ENCODE peak calls at places on chromosomes 3 and 15, in nine cellular contexts. G is DND-41, A is heart left ventricle, B is small intestine, N is body of pancreas, O is heart right ventricle, F is lower lobe of right lung, U is IMR-90, J is aorta. Z is an unnamed sample. For H3K4me1 and H3K27me3, the result is how much of the 10 kb centered on the place peaks cover.

GRCh38 chr15:63277893-63278505 is 594 bp downstream of the APH1B start:
- DNase-seq in G (no peak), A (no peak), B (no peak), N (peak), O (no peak), F (no peak), U (no peak), J (no peak), Z (no peak)

GRCh38 chr3:194387926-194388418 is 11.1 kb downstream of the GP5 start:
- DNase-seq in G (no peak), A (no peak), B (no peak), N (no peak), O (no peak), F (no peak), U (no peak), J (no peak), Z (no peak)

GRCh38 chr3:97838393-97838792 is 16.6 kb downstream of the CRYBG3 start:
- DNase-seq in G (no peak), A (no peak), B (no peak), N (no peak), O (no peak), F (no peak), U (no peak), J (no peak), Z (no peak)

GRCh38 chr15:65993226-65993625 is 123.9 kb downstream of the RAB11A start:
- DNase-seq in G (no peak), A (no peak), B (no peak), N (no peak), O (no peak), F (no peak), U (no peak), J (no peak), Z (no peak)

GRCh38 chr15:39530446-39531342 is 50.2 kb upstream of the THBS1 start:
- DNase-seq in G (no peak), A (no peak), B (no peak), N (peak), O (no peak), F (no peak), U (peak), J (no peak), Z (no peak)

GRCh38 chr3:22582291-22582690 is 620.8 kb upstream of the UBE2E2 start:
- DNase-seq in G (no peak), A (no peak), B (no peak), N (no peak), O (no peak), F (no peak), U (no peak), J (no peak), Z (no peak)

GRCh38 chr15:40867200-40867599 is 6.8 kb downstream of the RHOV start:
- DNase-seq in G (no peak), A (no peak), B (no peak), N (no peak), O (no peak), F (no peak), U (no peak), J (no peak), Z (no peak)

GRCh38 chr3:65951836-65952505 is 86.7 kb downstream of the MAGI1 start:
- DNase-seq in G (no peak), A (no peak), B (no peak), N (no peak), O (no peak), F (no peak), U (peak), J (no peak), Z (no peak)

GRCh38 chr3:80232760-80233159 is 465.0 kb upstream of the ROBO1 start:
- DNase-seq in G (no peak), A (no peak), B (no peak), N (no peak), O (no peak), F (no peak), U (peak), J (no peak), Z (no peak)

GRCh38 chr15:68635142-68635541 is 56.3 kb downstream of the CORO2B start:
- DNase-seq in G (no peak), A (no peak), B (no peak), N (no peak), O (peak), F (no peak), U (no peak), J (no peak), Z (no peak)

GRCh38 chr3:131163-131889 is 65.2 kb upstream of the CHL1 start:
- DNase-seq in G (no peak), A (no peak), B (no peak), N (no peak), O (peak), F (no peak), U (no peak), J (no peak), Z (no peak)

GRCh38 chr15:68367226-68367625 is 64.7 kb downstream of the ITGA11 start:
- DNase-seq in G (no peak), A (no peak), B (no peak), N (no peak), O (no peak), F (no peak), U (no peak), J (no peak), Z (no peak)

GRCh38 chr15:64740361-64741170 is 34.8 kb downstream of the RBPMS2 start:
- DNase-seq in G (no peak), A (peak), B (peak), N (peak), O (peak), F (peak), U (peak), J (no peak), Z (no peak)

GRCh38 chr3:71055602-71056001 is 527.9 kb downstream of the FOXP1 start:
- DNase-seq in G (no peak), A (no peak), B (no peak), N (no peak), O (no peak), F (no peak), U (peak), J (no peak), Z (no peak)

GRCh38 chr3:14757153-14757700 is 61.5 kb upstream of the FGD5 start:
- DNase-seq in G (no peak), A (no peak), B (no peak), N (no peak), O (no peak), F (no peak), U (no peak), J (no peak), Z (no peak)

GRCh38 chr3:173019378-173019777 is 121.7 kb downstream of the SPATA16 start:
- DNase-seq in G (no peak), A (no peak), B (no peak), N (no peak), O (no peak), F (no peak), U (no peak), J (no peak), Z (no peak)

GRCh38 chr3:64143399-64144130 is 81.7 kb downstream of the PRICKLE2 start:
- DNase-seq in G (no peak), A (no peak), B (peak), N (peak), O (no peak), F (no peak), U (peak), J (no peak), Z (no peak)

GRCh38 chr15:25673351-25673750 is 189.8 kb downstream of the ATP10A start:
- DNase-seq in G (no peak), A (no peak), B (no peak), N (no peak), O (no peak), F (no peak), U (no peak), J (no peak), Z (no peak)

GRCh38 chr3:116002240-116002639 is 378.9 kb downstream of the GAP43 start:
- DNase-seq in G (no peak), A (no peak), B (no peak), N (no peak), O (no peak), F (no peak), U (no peak), J (no peak), Z (no peak)

GRCh38 chr3:127741246-127741645 is 68.5 kb downstream of the ABTB1 start:
- DNase-seq in G (no peak), A (no peak), B (no peak), N (no peak), O (no peak), F (no peak), U (no peak), J (no peak), Z (no peak)
- H3K27ac ChIP-seq in G (no peak), A (peak), B (no peak), N (no peak), O (peak), F (no peak), U (no peak), J (no peak), Z (no peak)

GRCh38 chr15:89526601-89527441 is 30.4 kb upstream of the RHCG start:
- DNase-seq in G (no peak), A (no peak), B (no peak), N (peak), O (no peak), F (no peak), U (no peak), J (no peak), Z (no peak)
- H3K4me1 ChIP-seq in G (under half), A (under half), B (under half), N (under half), O (under half), F (under half), U (under half), J (under half), Z (under half)

DNA sequence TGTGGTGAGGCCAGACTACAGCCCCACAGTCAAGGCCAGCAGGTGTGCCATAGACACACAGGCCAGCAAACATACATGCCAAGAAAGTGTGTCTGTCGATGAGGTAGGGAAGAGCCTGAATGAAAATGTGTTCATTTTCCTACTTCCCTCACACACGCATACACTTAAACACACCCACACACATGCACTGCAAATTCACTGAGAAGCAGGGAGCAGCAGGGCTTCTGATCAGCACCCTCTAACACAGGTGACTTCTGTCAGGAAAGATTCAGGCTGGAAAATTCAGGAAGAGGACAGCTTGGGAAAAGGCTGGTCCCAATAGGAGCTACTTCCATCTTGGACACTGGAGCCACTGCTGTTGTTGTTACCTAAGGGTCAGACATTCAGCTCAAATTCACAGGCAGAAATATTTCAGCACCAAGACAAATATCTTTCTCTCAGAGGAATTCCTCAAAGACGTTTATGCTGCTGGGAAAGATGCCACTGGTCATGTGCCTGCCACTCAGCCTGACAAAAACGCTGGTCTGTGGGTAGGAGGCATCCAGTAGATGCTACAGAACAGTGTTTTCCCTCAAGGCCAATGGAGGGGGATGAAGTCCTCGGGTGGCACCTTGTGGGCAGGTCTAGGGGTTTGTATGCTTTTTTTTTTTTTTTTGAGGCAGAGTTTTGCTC is 40.9 kb upstream of the LARS2 start:
- DNase-seq in G (no peak), A (no peak), B (no peak), N (no peak), O (no peak), F (no peak), U (peak), J (no peak), Z (no peak)
- H3K27me3 ChIP-seq in G (under half), A (under half), B (under half), N (under half), O (under half), F (under half), U (under half), J (under half), Z (under half)

GRCh38 chr15:59569477-59569876 is 42.1 kb upstream of the GCNT3 start:
- DNase-seq in G (no peak), A (no peak), B (no peak), N (no peak), O (no peak), F (no peak), U (no peak), J (no peak), Z (no peak)

GRCh38 chr15:59570364-59570763 is 41.2 kb upstream of the GCNT3 start:
- DNase-seq in G (no peak), A (no peak), B (peak), N (no peak), O (no peak), F (no peak), U (no peak), J (no peak), Z (no peak)

GRCh38 chr15:59567369-59567768 is 44.2 kb upstream of the GCNT3 start:
- DNase-seq in G (no peak), A (no peak), B (peak), N (no peak), O (no peak), F (no peak), U (no peak), J (no peak), Z (no peak)

GRCh38 chr15:59571606-59572005 is 40.0 kb upstream of the GCNT3 start:
- DNase-seq in G (no peak), A (no peak), B (no peak), N (no peak), O (no peak), F (no peak), U (no peak), J (no peak), Z (no peak)
- H3K27ac ChIP-seq in G (no peak), A (no peak), B (no peak), N (no peak), O (no peak), F (no peak), U (no peak), J (no peak), Z (no peak)

DNA sequence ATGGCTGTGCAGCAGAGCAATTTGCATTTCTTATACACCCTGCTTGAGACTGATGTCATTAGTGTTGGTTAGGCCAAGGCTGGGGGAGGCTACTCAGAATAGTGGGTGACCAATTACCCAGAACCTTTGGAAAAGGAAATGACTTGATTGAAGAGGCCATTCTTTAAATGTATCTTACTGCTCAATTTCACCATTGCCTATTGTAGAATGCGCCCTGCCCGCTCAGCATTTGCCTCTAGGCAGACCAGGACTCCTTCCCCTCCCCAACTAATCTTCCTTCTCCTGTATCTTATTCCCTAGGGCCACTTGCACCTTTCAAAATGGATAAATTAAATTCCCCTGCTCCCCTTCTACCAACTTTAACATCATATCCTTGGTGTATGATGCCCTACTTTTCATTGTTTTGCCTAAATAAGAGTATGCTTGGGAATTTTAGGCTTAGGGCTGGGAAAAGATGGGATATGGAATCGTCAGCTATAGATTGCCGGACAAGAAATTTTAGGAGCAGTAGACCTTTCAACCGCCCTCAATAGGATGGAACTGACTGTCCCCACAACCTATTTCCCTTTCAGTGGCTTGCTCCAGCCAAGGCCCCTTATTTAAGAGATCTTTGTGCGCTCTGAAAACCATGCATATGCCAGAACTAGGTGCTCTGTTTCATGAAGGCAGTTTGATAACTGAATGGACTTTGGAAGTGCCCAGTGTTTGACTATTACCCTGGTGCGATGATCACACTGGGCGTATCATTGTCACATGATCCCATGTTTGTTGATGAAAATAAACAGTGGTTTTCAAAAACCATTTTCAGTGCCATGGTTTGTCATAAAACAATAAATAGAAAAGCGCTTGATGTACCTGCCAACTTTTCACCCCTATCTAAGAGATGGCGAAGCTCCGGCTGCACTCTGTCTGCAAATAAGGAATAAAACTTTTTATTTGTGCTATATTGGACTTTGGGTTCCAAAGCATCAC is 74.4 kb upstream of the TSEN2 start:
- DNase-seq in G (no peak), A (no peak), B (peak), N (no peak), O (no peak), F (no peak), U (no peak), J (no peak), Z (no peak)
- H3K4me1 ChIP-seq in G (under half), A (under half), B (under half), N (under half), O (under half), F (under half), U (under half), J (under half), Z (under half)

GRCh38 chr15:62069551-62069950 is 2.8 kb downstream of the C2CD4A start:
- DNase-seq in G (no peak), A (no peak), B (no peak), N (no peak), O (no peak), F (no peak), U (no peak), J (no peak), Z (no peak)
- H3K27me3 ChIP-seq in G (under half), A (under half), B (under half), N (under half), O (under half), F (under half), U (under half), J (under half), Z (under half)

DNA sequence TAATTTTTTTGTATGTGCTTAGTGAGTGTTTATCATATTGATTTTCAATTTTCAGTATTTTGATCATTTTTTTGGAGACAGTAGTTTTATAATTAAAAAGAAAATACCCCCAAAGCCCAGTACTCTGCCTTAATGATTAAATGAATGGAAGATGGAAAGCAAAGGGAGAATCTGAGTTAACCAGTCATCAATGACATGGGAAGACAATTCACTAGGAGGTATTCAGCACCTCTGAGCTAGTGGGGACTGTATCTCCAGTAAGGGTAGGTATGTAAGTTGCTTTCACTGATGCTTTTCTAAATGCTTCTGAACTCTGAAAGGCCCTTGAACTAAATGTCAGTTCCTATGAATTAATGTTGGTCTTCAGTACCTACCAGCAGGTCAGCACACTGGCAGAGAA is 590.4 kb upstream of the DPPA4 start:
- DNase-seq in G (no peak), A (no peak), B (no peak), N (no peak), O (no peak), F (no peak), U (peak), J (no peak), Z (no peak)
- H3K27ac ChIP-seq in G (no peak), A (no peak), B (no peak), N (no peak), O (no peak), F (no peak), U (peak), J (no peak), Z (no peak)